ENCODE peak calls at places on chromosome 6, in four cellular contexts. One of them, this sample, is unnamed. For H3K4me1, the result is how much of the 10 kb centered on the place peaks cover.

GRCh38 chr6:170082531-170083187 is 208.2 kb downstream of the DLL1 start:
- DNase-seq in body of pancreas: no peak
- DNase-seq in endothelial cell of umbilical vein: no peak
- DNase-seq in tibial nerve: no peak
- DNase-seq in this sample: peak

GRCh38 chr6:36851149-36851614 is 11.9 kb upstream of the CPNE5 start:
- DNase-seq in endothelial cell of umbilical vein: peak
- DNase-seq in body of pancreas: peak
- DNase-seq in tibial nerve: no peak
- DNase-seq in this sample: peak

GRCh38 chr6:11007715-11008608 is 36.1 kb downstream of the ELOVL2 start:
- DNase-seq in endothelial cell of umbilical vein: peak
- DNase-seq in body of pancreas: no peak
- DNase-seq in tibial nerve: no peak
- DNase-seq in this sample: no peak

GRCh38 chr6:46510656-46511055 is 19.4 kb upstream of the RCAN2 start:
- DNase-seq in endothelial cell of umbilical vein: no peak
- DNase-seq in body of pancreas: peak
- DNase-seq in tibial nerve: peak
- DNase-seq in this sample: no peak

GRCh38 chr6:116973992-116974391 is 97.0 kb downstream of the RFX6 start:
- DNase-seq in tibial nerve: no peak
- DNase-seq in endothelial cell of umbilical vein: no peak
- DNase-seq in body of pancreas: no peak
- DNase-seq in this sample: no peak

GRCh38 chr6:43984442-43985321 is 142.6 kb downstream of the MRPL14 start:
- DNase-seq in tibial nerve: no peak
- DNase-seq in body of pancreas: peak
- DNase-seq in endothelial cell of umbilical vein: no peak
- DNase-seq in this sample: no peak

GRCh38 chr6:113924199-113924791 is 46.7 kb downstream of the HDAC2 start:
- DNase-seq in tibial nerve: no peak
- DNase-seq in endothelial cell of umbilical vein: peak
- DNase-seq in body of pancreas: no peak
- DNase-seq in this sample: no peak

GRCh38 chr6:75201901-75202672 is 3.8 kb downstream of the COL12A1 start:
- DNase-seq in tibial nerve: peak
- DNase-seq in endothelial cell of umbilical vein: peak
- DNase-seq in body of pancreas: peak
- DNase-seq in this sample: no peak

DNA sequence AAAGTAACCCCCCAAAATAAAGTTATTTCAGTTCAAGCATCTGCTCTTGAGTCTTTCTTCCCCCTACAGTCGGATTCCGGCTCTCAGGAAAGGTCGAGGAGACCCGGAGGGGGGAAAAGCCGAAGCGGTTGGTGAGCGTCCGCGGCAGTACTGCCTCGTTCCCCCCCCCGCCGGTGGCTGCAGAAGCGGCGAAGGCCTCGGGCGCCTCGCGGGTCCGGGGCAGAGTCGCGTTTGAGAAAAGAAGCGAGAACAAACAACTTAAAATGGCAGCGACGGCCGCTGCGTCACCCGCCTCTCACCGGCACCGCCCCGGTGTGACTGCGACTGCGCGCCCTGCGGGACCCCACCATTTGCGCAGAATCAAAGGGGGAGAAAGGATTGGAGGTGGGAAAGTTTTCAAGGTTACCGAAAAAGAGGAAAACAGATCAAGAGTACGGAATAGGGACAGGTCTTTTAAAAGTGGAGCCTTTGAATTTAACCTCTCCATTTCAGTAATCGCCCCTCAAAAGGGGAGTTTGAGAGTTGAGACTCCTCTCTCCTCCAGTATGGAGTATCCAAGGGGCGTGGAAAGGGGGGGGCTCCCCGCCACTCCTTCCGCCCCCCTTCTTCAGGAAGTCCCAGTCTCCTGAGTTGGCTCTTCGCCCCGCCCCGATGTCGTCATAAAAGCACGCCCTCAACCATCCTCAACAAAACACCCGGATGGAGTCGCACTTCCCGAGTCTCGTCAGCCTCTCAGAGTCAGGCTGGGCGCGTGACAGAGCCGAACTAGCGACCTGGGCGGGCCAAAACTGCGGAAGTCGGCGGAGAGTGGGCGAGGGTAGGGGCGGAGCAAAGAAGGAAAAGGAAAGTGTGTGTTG is 1.9 kb upstream of the C6orf62 start:
- DNase-seq in tibial nerve: peak
- DNase-seq in body of pancreas: peak
- DNase-seq in endothelial cell of umbilical vein: peak
- DNase-seq in this sample: peak
- TF ChIP-seq POLR2A in tibial nerve: peak
- TF ChIP-seq POLR2A in body of pancreas: peak
- TF ChIP-seq POLR2A in endothelial cell of umbilical vein: peak
- TF ChIP-seq POLR2A in this sample: peak

GRCh38 chr6:156857573-156857972 is 80.4 kb downstream of the ARID1B start:
- DNase-seq in tibial nerve: no peak
- DNase-seq in body of pancreas: no peak
- DNase-seq in endothelial cell of umbilical vein: no peak
- DNase-seq in this sample: no peak
- H3K4me1 ChIP-seq in tibial nerve: under half
- H3K4me1 ChIP-seq in body of pancreas: under half
- H3K4me1 ChIP-seq in endothelial cell of umbilical vein: under half
- H3K4me1 ChIP-seq in this sample: half or more

GRCh38 chr6:24720131-24720603 is 1.2 kb upstream of the C6orf62 start:
- DNase-seq in tibial nerve: no peak
- DNase-seq in endothelial cell of umbilical vein: peak
- DNase-seq in body of pancreas: peak
- DNase-seq in this sample: peak
- TF ChIP-seq POLR2A in tibial nerve: no peak
- TF ChIP-seq POLR2A in endothelial cell of umbilical vein: no peak
- TF ChIP-seq POLR2A in body of pancreas: no peak
- TF ChIP-seq POLR2A in this sample: no peak

GRCh38 chr6:158561247-158561884 is 1.5 kb downstream of the TMEM181 start:
- DNase-seq in tibial nerve: no peak
- DNase-seq in body of pancreas: peak
- DNase-seq in endothelial cell of umbilical vein: no peak
- DNase-seq in this sample: no peak
- H3K4me1 ChIP-seq in tibial nerve: under half
- H3K4me1 ChIP-seq in body of pancreas: under half
- H3K4me1 ChIP-seq in endothelial cell of umbilical vein: under half
- H3K4me1 ChIP-seq in this sample: under half